ENCODE peak calls at places on chromosomes 16 and 17, in seven cellular contexts. One of them, this sample, is unnamed.
A peak's percentile ranks its signal among the peaks of the same experiment; 100 is the strongest.

GRCh38 chr16:16960785-16961184 is 510.0 kb downstream of the XYLT1 start:
- DNase-seq in pancreas: no peak
- DNase-seq in thoracic aorta: no peak
- DNase-seq in CD8-positive, alpha-beta T cell: no peak
- DNase-seq in psoas muscle: no peak
- DNase-seq in astrocyte: no peak
- DNase-seq in effector memory CD4-positive, alpha-beta T cell: no peak
- DNase-seq in this sample: no peak

GRCh38 chr17:73396429-73397277 is 84.9 kb upstream of the CDC42EP4 start:
- DNase-seq in pancreas: no peak
- DNase-seq in thoracic aorta: no peak
- DNase-seq in CD8-positive, alpha-beta T cell: no peak
- DNase-seq in psoas muscle: no peak
- DNase-seq in astrocyte: no peak
- DNase-seq in effector memory CD4-positive, alpha-beta T cell: no peak
- DNase-seq in this sample: no peak

GRCh38 chr17:62714016-62714777 is 86.7 kb downstream of the MRC2 start:
- DNase-seq in pancreas: no peak
- DNase-seq in thoracic aorta: no peak
- DNase-seq in CD8-positive, alpha-beta T cell: no peak
- DNase-seq in psoas muscle: no peak
- DNase-seq in astrocyte: peak; percentile 69
- DNase-seq in effector memory CD4-positive, alpha-beta T cell: no peak
- DNase-seq in this sample: no peak

GRCh38 chr16:65049679-65050078 is 72.2 kb downstream of the CDH11 start:
- DNase-seq in pancreas: no peak
- DNase-seq in thoracic aorta: no peak
- DNase-seq in CD8-positive, alpha-beta T cell: no peak
- DNase-seq in psoas muscle: no peak
- DNase-seq in astrocyte: no peak
- DNase-seq in effector memory CD4-positive, alpha-beta T cell: no peak
- DNase-seq in this sample: no peak

GRCh38 chr16:56773531-56773930 is 43.6 kb downstream of the NUP93 start:
- DNase-seq in pancreas: peak; percentile 33
- DNase-seq in thoracic aorta: no peak
- DNase-seq in CD8-positive, alpha-beta T cell: no peak
- DNase-seq in psoas muscle: no peak
- DNase-seq in astrocyte: no peak
- DNase-seq in effector memory CD4-positive, alpha-beta T cell: no peak
- DNase-seq in this sample: no peak

GRCh38 chr17:64410750-64411490 is 20.3 kb upstream of the PECAM1 start:
- DNase-seq in pancreas: no peak
- DNase-seq in thoracic aorta: no peak
- DNase-seq in CD8-positive, alpha-beta T cell: no peak
- DNase-seq in psoas muscle: no peak
- DNase-seq in astrocyte: no peak
- DNase-seq in effector memory CD4-positive, alpha-beta T cell: no peak
- DNase-seq in this sample: no peak

GRCh38 chr16:58020628-58021521 is 4.7 kb upstream of the MMP15 start:
- DNase-seq in pancreas: peak; percentile 44
- DNase-seq in thoracic aorta: no peak
- DNase-seq in CD8-positive, alpha-beta T cell: peak; percentile 39
- DNase-seq in psoas muscle: peak; percentile 54
- DNase-seq in astrocyte: no peak
- DNase-seq in effector memory CD4-positive, alpha-beta T cell: peak; percentile 24
- DNase-seq in this sample: peak; percentile 32

GRCh38 chr16:3977376-3977775 is 96.9 kb upstream of the CREBBP start:
- DNase-seq in pancreas: no peak
- DNase-seq in thoracic aorta: no peak
- DNase-seq in CD8-positive, alpha-beta T cell: no peak
- DNase-seq in psoas muscle: no peak
- DNase-seq in astrocyte: no peak
- DNase-seq in effector memory CD4-positive, alpha-beta T cell: no peak
- DNase-seq in this sample: no peak

GRCh38 chr17:41594363-41594915 is 7.7 kb upstream of the KRT14 start:
- DNase-seq in pancreas: no peak
- DNase-seq in thoracic aorta: no peak
- DNase-seq in CD8-positive, alpha-beta T cell: no peak
- DNase-seq in psoas muscle: no peak
- DNase-seq in astrocyte: no peak
- DNase-seq in effector memory CD4-positive, alpha-beta T cell: no peak
- DNase-seq in this sample: no peak

GRCh38 chr17:35315283-35315682 is 58.1 kb downstream of the SLFN11 start:
- DNase-seq in pancreas: no peak
- DNase-seq in thoracic aorta: no peak
- DNase-seq in CD8-positive, alpha-beta T cell: no peak
- DNase-seq in psoas muscle: peak; percentile 20
- DNase-seq in astrocyte: peak; percentile 87
- DNase-seq in effector memory CD4-positive, alpha-beta T cell: no peak
- DNase-seq in this sample: no peak

GRCh38 chr17:77107506-77108433 is 33.0 kb upstream of the SEC14L1 start:
- DNase-seq in pancreas: no peak
- DNase-seq in thoracic aorta: no peak
- DNase-seq in CD8-positive, alpha-beta T cell: peak; percentile 51
- DNase-seq in psoas muscle: no peak
- DNase-seq in astrocyte: no peak
- DNase-seq in effector memory CD4-positive, alpha-beta T cell: peak; percentile 10
- DNase-seq in this sample: no peak

GRCh38 chr16:10385725-10386516 is at the start of gene ATF7IP2:
- DNase-seq in pancreas: peak; percentile 92
- DNase-seq in thoracic aorta: peak; percentile 45
- DNase-seq in CD8-positive, alpha-beta T cell: peak; percentile 73
- DNase-seq in psoas muscle: peak; percentile 79
- DNase-seq in astrocyte: peak; percentile 91
- DNase-seq in effector memory CD4-positive, alpha-beta T cell: peak; percentile 74
- DNase-seq in this sample: peak; percentile 21

GRCh38 chr16:80063028-80063767 is 462.7 kb upstream of the MAF start:
- DNase-seq in pancreas: no peak
- DNase-seq in thoracic aorta: no peak
- DNase-seq in CD8-positive, alpha-beta T cell: no peak
- DNase-seq in psoas muscle: no peak
- DNase-seq in astrocyte: no peak
- DNase-seq in effector memory CD4-positive, alpha-beta T cell: no peak
- DNase-seq in this sample: no peak

GRCh38 chr16:31713945-31714898 is 159.4 kb upstream of the ZNF267 start:
- DNase-seq in pancreas: no peak
- DNase-seq in thoracic aorta: no peak
- DNase-seq in CD8-positive, alpha-beta T cell: no peak
- DNase-seq in psoas muscle: no peak
- DNase-seq in astrocyte: no peak
- DNase-seq in effector memory CD4-positive, alpha-beta T cell: no peak
- DNase-seq in this sample: no peak

GRCh38 chr16:280552-280951 is at the start of gene ARHGDIG:
- DNase-seq in pancreas: peak; percentile 19
- DNase-seq in thoracic aorta: no peak
- DNase-seq in CD8-positive, alpha-beta T cell: no peak
- DNase-seq in psoas muscle: no peak
- DNase-seq in astrocyte: no peak
- DNase-seq in effector memory CD4-positive, alpha-beta T cell: no peak
- DNase-seq in this sample: no peak

GRCh38 chr17:31431795-31432658 is 40.6 kb downstream of the RAB11FIP4 start:
- DNase-seq in pancreas: no peak
- DNase-seq in thoracic aorta: no peak
- DNase-seq in CD8-positive, alpha-beta T cell: no peak
- DNase-seq in psoas muscle: no peak
- DNase-seq in astrocyte: no peak
- DNase-seq in effector memory CD4-positive, alpha-beta T cell: no peak
- DNase-seq in this sample: no peak

GRCh38 chr17:79520893-79521210 is 90.0 kb downstream of the RBFOX3 start:
- DNase-seq in pancreas: no peak
- DNase-seq in thoracic aorta: no peak
- DNase-seq in CD8-positive, alpha-beta T cell: no peak
- DNase-seq in psoas muscle: no peak
- DNase-seq in astrocyte: no peak
- DNase-seq in effector memory CD4-positive, alpha-beta T cell: no peak
- DNase-seq in this sample: no peak

GRCh38 chr17:78176548-78177025 is 8.2 kb downstream of the SYNGR2 start:
- DNase-seq in pancreas: peak; percentile 70
- DNase-seq in thoracic aorta: no peak
- DNase-seq in CD8-positive, alpha-beta T cell: peak; percentile 65
- DNase-seq in psoas muscle: peak; percentile 74
- DNase-seq in astrocyte: no peak
- DNase-seq in effector memory CD4-positive, alpha-beta T cell: peak; percentile 48
- DNase-seq in this sample: peak; percentile 59

GRCh38 chr17:83149761-83150251 is 70.4 kb downstream of the METRNL start:
- DNase-seq in pancreas: no peak
- DNase-seq in thoracic aorta: no peak
- DNase-seq in CD8-positive, alpha-beta T cell: no peak
- DNase-seq in psoas muscle: no peak
- DNase-seq in astrocyte: peak; percentile 16
- DNase-seq in effector memory CD4-positive, alpha-beta T cell: no peak
- DNase-seq in this sample: no peak

GRCh38 chr17:83046759-83047478 is 32.5 kb upstream of the METRNL start:
- DNase-seq in pancreas: no peak
- DNase-seq in thoracic aorta: no peak
- DNase-seq in CD8-positive, alpha-beta T cell: no peak
- DNase-seq in psoas muscle: no peak
- DNase-seq in astrocyte: no peak
- DNase-seq in effector memory CD4-positive, alpha-beta T cell: no peak
- DNase-seq in this sample: no peak

GRCh38 chr16:67158637-67159600 is 790 bp downstream of the TRADD start:
- DNase-seq in pancreas: peak; percentile 57
- DNase-seq in thoracic aorta: no peak
- DNase-seq in CD8-positive, alpha-beta T cell: peak; percentile 49
- DNase-seq in psoas muscle: no peak
- DNase-seq in astrocyte: no peak
- DNase-seq in effector memory CD4-positive, alpha-beta T cell: peak; percentile 76
- DNase-seq in this sample: no peak

GRCh38 chr17:75820411-75821080 is 23.7 kb downstream of the UNC13D start:
- DNase-seq in pancreas: peak; percentile 14
- DNase-seq in thoracic aorta: no peak
- DNase-seq in CD8-positive, alpha-beta T cell: no peak
- DNase-seq in psoas muscle: no peak
- DNase-seq in astrocyte: no peak
- DNase-seq in effector memory CD4-positive, alpha-beta T cell: no peak
- DNase-seq in this sample: no peak

GRCh38 chr17:80858301-80859003 is 133.2 kb upstream of the CHMP6 start:
- DNase-seq in pancreas: no peak
- DNase-seq in thoracic aorta: no peak
- DNase-seq in CD8-positive, alpha-beta T cell: no peak
- DNase-seq in psoas muscle: no peak
- DNase-seq in astrocyte: no peak
- DNase-seq in effector memory CD4-positive, alpha-beta T cell: no peak
- DNase-seq in this sample: no peak

GRCh38 chr17:80855968-80856862 is 135.4 kb upstream of the CHMP6 start:
- DNase-seq in pancreas: no peak
- DNase-seq in thoracic aorta: peak; percentile 76
- DNase-seq in CD8-positive, alpha-beta T cell: no peak
- DNase-seq in psoas muscle: peak; percentile 82
- DNase-seq in astrocyte: peak; percentile 99
- DNase-seq in effector memory CD4-positive, alpha-beta T cell: peak; percentile 28
- DNase-seq in this sample: no peak

GRCh38 chr17:80856863-80857488 is 134.7 kb upstream of the CHMP6 start:
- DNase-seq in pancreas: no peak
- DNase-seq in thoracic aorta: no peak
- DNase-seq in CD8-positive, alpha-beta T cell: no peak
- DNase-seq in psoas muscle: no peak
- DNase-seq in astrocyte: no peak
- DNase-seq in effector memory CD4-positive, alpha-beta T cell: no peak
- DNase-seq in this sample: no peak

GRCh38 chr17:80859004-80859941 is 132.4 kb upstream of the CHMP6 start:
- DNase-seq in pancreas: peak; percentile 46
- DNase-seq in thoracic aorta: peak; percentile 28
- DNase-seq in CD8-positive, alpha-beta T cell: no peak
- DNase-seq in psoas muscle: peak; percentile 80
- DNase-seq in astrocyte: peak; percentile 88
- DNase-seq in effector memory CD4-positive, alpha-beta T cell: no peak
- DNase-seq in this sample: peak; percentile 36

DNA sequence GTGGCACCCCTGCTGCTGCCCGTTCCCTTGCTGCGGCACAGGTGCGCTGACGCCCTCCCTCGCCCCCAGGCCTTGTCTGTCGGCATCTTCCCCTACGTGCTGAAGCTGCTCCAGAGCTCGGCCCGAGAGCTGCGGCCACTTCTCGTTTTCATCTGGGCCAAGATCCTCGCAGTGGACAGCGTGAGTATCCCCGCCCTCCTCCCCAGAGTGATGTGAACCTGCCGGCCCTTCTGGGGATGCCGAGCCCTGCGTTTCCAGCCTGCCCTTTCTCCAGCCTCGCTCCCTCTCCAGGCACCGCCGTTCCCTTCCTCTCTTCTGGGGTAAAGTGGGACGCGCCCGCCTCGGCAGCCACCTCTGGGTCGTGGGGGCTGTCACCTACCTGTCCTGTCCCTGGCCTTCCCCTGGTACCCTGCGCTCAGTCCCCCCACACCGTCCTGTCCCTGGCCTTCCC is 133.9 kb upstream of the CHMP6 start:
- DNase-seq in pancreas: no peak
- DNase-seq in thoracic aorta: no peak
- DNase-seq in CD8-positive, alpha-beta T cell: no peak
- DNase-seq in psoas muscle: no peak
- DNase-seq in astrocyte: no peak
- DNase-seq in effector memory CD4-positive, alpha-beta T cell: no peak
- DNase-seq in this sample: no peak
- H3K27ac ChIP-seq in pancreas: no peak overlapping the region
- H3K27ac ChIP-seq in thoracic aorta: no peak overlapping the region
- H3K27ac ChIP-seq in CD8-positive, alpha-beta T cell: no peak overlapping the region
- H3K27ac ChIP-seq in psoas muscle: peak overlapping the region; percentile 96
- H3K27ac ChIP-seq in astrocyte: peak overlapping the region; percentile 100
- H3K27ac ChIP-seq in effector memory CD4-positive, alpha-beta T cell: no peak overlapping the region
- H3K27ac ChIP-seq in this sample: no peak overlapping the region

DNA sequence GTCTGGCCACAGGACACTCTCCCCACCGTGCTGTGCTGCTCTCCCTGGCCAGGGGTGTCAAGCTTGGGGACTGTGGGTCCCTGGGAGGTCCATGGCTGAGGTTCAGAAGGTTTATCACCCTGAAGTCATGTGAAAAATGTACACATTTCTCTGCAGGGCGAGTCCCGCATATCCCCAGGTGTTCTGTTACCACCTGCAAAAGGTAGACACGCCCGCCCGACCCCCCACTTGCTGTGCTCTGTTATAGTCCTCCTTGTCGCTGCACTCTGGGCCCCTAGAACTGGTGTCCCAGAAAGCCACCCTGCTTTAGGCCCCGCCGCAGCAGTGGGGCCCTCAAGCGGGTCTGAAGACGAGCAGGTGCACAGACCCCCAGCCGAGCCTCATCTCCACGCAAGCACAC is 11.8 kb downstream of the JPT2 start:
- DNase-seq in pancreas: no peak
- DNase-seq in thoracic aorta: no peak
- DNase-seq in CD8-positive, alpha-beta T cell: no peak
- DNase-seq in psoas muscle: no peak
- DNase-seq in astrocyte: no peak
- DNase-seq in effector memory CD4-positive, alpha-beta T cell: no peak
- DNase-seq in this sample: no peak
- H3K27ac ChIP-seq in pancreas: peak overlapping the region; percentile 73
- H3K27ac ChIP-seq in thoracic aorta: peak overlapping the region; percentile 81
- H3K27ac ChIP-seq in CD8-positive, alpha-beta T cell: no peak overlapping the region
- H3K27ac ChIP-seq in psoas muscle: no peak overlapping the region
- H3K27ac ChIP-seq in astrocyte: peak overlapping the region; percentile 97
- H3K27ac ChIP-seq in effector memory CD4-positive, alpha-beta T cell: no peak overlapping the region
- H3K27ac ChIP-seq in this sample: no peak overlapping the region

GRCh38 chr17:18917506-18918032 is 34.4 kb upstream of the SLC5A10 start:
- DNase-seq in pancreas: no peak
- DNase-seq in thoracic aorta: no peak
- DNase-seq in CD8-positive, alpha-beta T cell: no peak
- DNase-seq in psoas muscle: no peak
- DNase-seq in astrocyte: no peak
- DNase-seq in effector memory CD4-positive, alpha-beta T cell: no peak
- DNase-seq in this sample: no peak
- H3K27ac ChIP-seq in pancreas: no peak overlapping the region
- H3K27ac ChIP-seq in thoracic aorta: no peak overlapping the region
- H3K27ac ChIP-seq in CD8-positive, alpha-beta T cell: no peak overlapping the region
- H3K27ac ChIP-seq in psoas muscle: no peak overlapping the region
- H3K27ac ChIP-seq in astrocyte: no peak overlapping the region
- H3K27ac ChIP-seq in effector memory CD4-positive, alpha-beta T cell: no peak overlapping the region
- H3K27ac ChIP-seq in this sample: no peak overlapping the region

GRCh38 chr17:51224615-51225262 is 35.1 kb downstream of the MBTD1 start:
- DNase-seq in pancreas: no peak
- DNase-seq in thoracic aorta: no peak
- DNase-seq in CD8-positive, alpha-beta T cell: no peak
- DNase-seq in psoas muscle: no peak
- DNase-seq in astrocyte: no peak
- DNase-seq in effector memory CD4-positive, alpha-beta T cell: no peak
- DNase-seq in this sample: no peak
- H3K27ac ChIP-seq in pancreas: no peak overlapping the region
- H3K27ac ChIP-seq in thoracic aorta: no peak overlapping the region
- H3K27ac ChIP-seq in CD8-positive, alpha-beta T cell: no peak overlapping the region
- H3K27ac ChIP-seq in psoas muscle: peak overlapping the region; percentile 7
- H3K27ac ChIP-seq in astrocyte: no peak overlapping the region
- H3K27ac ChIP-seq in effector memory CD4-positive, alpha-beta T cell: no peak overlapping the region
- H3K27ac ChIP-seq in this sample: no peak overlapping the region

This sample was measured in caudate nucleus.